ENCODE peak calls at places on chromosomes 1 and 21, in four cellular contexts. One of them, this sample, is unnamed.

GRCh38 chr1:51347398-51348146 is 17.2 kb upstream of the TTC39A start:
- DNase-seq in AG04449: no peak
- DNase-seq in MM.1S: no peak
- DNase-seq in lung: no peak
- DNase-seq in this sample: no peak

GRCh38 chr1:116268211-116268610 is 104.8 kb upstream of the ATP1A1 start:
- DNase-seq in AG04449: no peak
- DNase-seq in MM.1S: peak
- DNase-seq in lung: peak
- DNase-seq in this sample: no peak

GRCh38 chr1:55700359-55701130 is 485.4 kb upstream of the USP24 start:
- DNase-seq in AG04449: no peak
- DNase-seq in MM.1S: no peak
- DNase-seq in lung: no peak
- DNase-seq in this sample: no peak

GRCh38 chr21:44965251-44966022 is 25.6 kb downstream of the SLX9 start:
- DNase-seq in AG04449: no peak
- DNase-seq in MM.1S: no peak
- DNase-seq in lung: no peak
- DNase-seq in this sample: no peak

GRCh38 chr1:116871772-116872146 is 38.0 kb upstream of the PTGFRN start:
- DNase-seq in AG04449: no peak
- DNase-seq in MM.1S: no peak
- DNase-seq in lung: no peak
- DNase-seq in this sample: no peak

GRCh38 chr1:15523922-15524282 is at the start of gene CASP9:
- DNase-seq in AG04449: no peak
- DNase-seq in MM.1S: peak
- DNase-seq in lung: no peak
- DNase-seq in this sample: peak

GRCh38 chr1:20981903-20982695 is 194.6 kb downstream of the EIF4G3 start:
- DNase-seq in AG04449: no peak
- DNase-seq in MM.1S: no peak
- DNase-seq in lung: no peak
- DNase-seq in this sample: peak

GRCh38 chr1:15115542-15116330 is 37.8 kb upstream of the TMEM51 start:
- DNase-seq in AG04449: no peak
- DNase-seq in MM.1S: no peak
- DNase-seq in lung: no peak
- DNase-seq in this sample: no peak

GRCh38 chr1:153510984-153511410 is 24.8 kb downstream of the S100A6 start:
- DNase-seq in AG04449: no peak
- DNase-seq in MM.1S: peak
- DNase-seq in lung: peak
- DNase-seq in this sample: peak

GRCh38 chr1:64042331-64043100 is 160.9 kb upstream of the UBE2U start:
- DNase-seq in AG04449: peak
- DNase-seq in MM.1S: no peak
- DNase-seq in lung: peak
- DNase-seq in this sample: peak

GRCh38 chr1:3858231-3858981 is 1.1 kb downstream of the DFFB start:
- DNase-seq in AG04449: no peak
- DNase-seq in MM.1S: no peak
- DNase-seq in lung: no peak
- DNase-seq in this sample: no peak

GRCh38 chr1:163357378-163357777 is 35.6 kb downstream of the NUF2 start:
- DNase-seq in AG04449: no peak
- DNase-seq in MM.1S: no peak
- DNase-seq in lung: no peak
- DNase-seq in this sample: no peak

GRCh38 chr1:115099693-115100050 is 10.4 kb upstream of the TSPAN2 start:
- DNase-seq in AG04449: no peak
- DNase-seq in MM.1S: no peak
- DNase-seq in lung: no peak
- DNase-seq in this sample: no peak

GRCh38 chr1:169574336-169574735 is 11.9 kb downstream of the F5 start:
- DNase-seq in AG04449: no peak
- DNase-seq in MM.1S: no peak
- DNase-seq in lung: no peak
- DNase-seq in this sample: no peak

GRCh38 chr21:28215214-28215954 is 777.3 kb downstream of the LTN1 start:
- DNase-seq in AG04449: peak
- DNase-seq in MM.1S: no peak
- DNase-seq in lung: no peak
- DNase-seq in this sample: no peak

GRCh38 chr1:95080446-95080845 is 7.7 kb upstream of the ALG14 start:
- DNase-seq in AG04449: no peak
- DNase-seq in MM.1S: no peak
- DNase-seq in lung: no peak
- DNase-seq in this sample: no peak

GRCh38 chr1:95085376-95085775 is 12.6 kb upstream of the ALG14 start:
- DNase-seq in AG04449: no peak
- DNase-seq in MM.1S: no peak
- DNase-seq in lung: no peak
- DNase-seq in this sample: no peak

GRCh38 chr1:95086949-95087533 is 14.3 kb upstream of the ALG14 start:
- DNase-seq in AG04449: peak
- DNase-seq in MM.1S: no peak
- DNase-seq in lung: no peak
- DNase-seq in this sample: peak

GRCh38 chr1:95089888-95090287 is 17.1 kb upstream of the ALG14 start:
- DNase-seq in AG04449: no peak
- DNase-seq in MM.1S: no peak
- DNase-seq in lung: no peak
- DNase-seq in this sample: no peak

GRCh38 chr1:95084317-95085176 is 11.8 kb upstream of the ALG14 start:
- DNase-seq in AG04449: no peak
- DNase-seq in MM.1S: no peak
- DNase-seq in lung: no peak
- DNase-seq in this sample: no peak
- TF ChIP-seq CTCF in AG04449: peak
- TF ChIP-seq CTCF in MM.1S: peak
- TF ChIP-seq CTCF in lung: no peak
- TF ChIP-seq CTCF in this sample: peak

DNA sequence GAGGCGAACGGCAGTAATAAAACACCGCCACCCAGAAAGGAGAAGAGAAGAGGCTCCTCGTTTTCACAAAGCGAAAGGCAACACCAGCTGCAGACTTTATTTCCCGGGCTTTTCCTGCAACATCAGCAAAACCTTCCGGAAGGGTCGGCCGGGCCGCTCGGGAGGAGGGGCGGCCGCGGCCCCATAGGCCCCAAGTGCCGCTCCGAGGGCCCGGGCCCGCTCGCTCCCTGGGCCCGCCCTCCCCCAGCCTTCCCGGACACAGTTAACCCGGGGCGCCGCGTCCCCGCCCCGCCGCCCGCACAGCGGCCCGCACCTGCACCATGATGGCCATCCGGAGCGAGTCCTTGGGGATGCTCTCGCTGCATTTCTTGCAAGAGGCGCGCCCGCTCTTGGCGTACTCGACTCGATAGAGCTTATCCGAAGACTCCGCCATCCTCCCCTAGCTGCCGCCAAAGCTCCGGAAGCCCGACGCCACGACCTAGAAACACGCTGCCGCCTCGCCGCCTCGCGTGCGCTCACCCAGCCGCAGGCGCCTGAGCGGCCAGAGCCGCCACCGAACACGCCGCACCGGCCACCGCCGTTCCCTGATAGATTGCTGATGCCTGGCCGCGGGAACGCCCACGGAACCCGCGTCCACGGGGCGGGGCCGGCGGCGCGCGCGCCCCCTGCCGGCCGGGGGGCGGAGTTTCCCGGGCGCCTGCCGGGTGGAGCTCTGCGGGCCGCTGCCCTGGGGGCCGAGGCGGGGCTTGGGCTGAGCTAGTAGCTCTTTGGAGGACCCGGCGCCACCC is at the start of gene PARP1:
- DNase-seq in AG04449: no peak
- DNase-seq in MM.1S: peak
- DNase-seq in lung: peak
- DNase-seq in this sample: peak
- TF ChIP-seq CTCF in AG04449: peak
- TF ChIP-seq CTCF in MM.1S: peak
- TF ChIP-seq CTCF in lung: no peak
- TF ChIP-seq CTCF in this sample: peak

GRCh38 chr1:201229771-201230635 is 39.4 kb downstream of the IGFN1 start:
- DNase-seq in AG04449: peak
- DNase-seq in MM.1S: no peak
- DNase-seq in lung: no peak
- DNase-seq in this sample: no peak
- TF ChIP-seq CTCF in AG04449: no peak
- TF ChIP-seq CTCF in MM.1S: no peak
- TF ChIP-seq CTCF in lung: no peak
- TF ChIP-seq CTCF in this sample: peak

DNA sequence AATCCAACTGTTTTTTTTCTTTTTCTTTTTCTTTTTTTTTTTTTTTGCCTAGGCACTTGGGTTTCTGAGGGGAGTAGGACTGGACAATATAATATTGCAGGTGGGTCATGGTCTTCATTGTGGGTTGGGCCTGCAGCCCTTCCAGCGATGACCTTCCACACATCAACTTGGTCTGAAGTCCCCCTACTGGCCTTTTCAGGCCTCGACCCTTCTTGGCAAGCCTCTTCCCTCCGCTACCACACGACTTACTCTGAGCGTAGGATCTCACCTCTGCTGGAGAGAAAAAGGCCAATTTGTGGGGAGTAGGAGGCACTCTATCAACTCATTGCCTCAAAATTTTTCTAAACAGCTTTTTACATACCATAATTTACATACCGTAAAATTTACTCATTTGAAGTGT is 51.1 kb upstream of the GRIK3 start:
- DNase-seq in AG04449: no peak
- DNase-seq in MM.1S: no peak
- DNase-seq in lung: no peak
- DNase-seq in this sample: no peak
- TF ChIP-seq CTCF in AG04449: no peak
- TF ChIP-seq CTCF in MM.1S: no peak
- TF ChIP-seq CTCF in lung: no peak
- TF ChIP-seq CTCF in this sample: no peak

DNA sequence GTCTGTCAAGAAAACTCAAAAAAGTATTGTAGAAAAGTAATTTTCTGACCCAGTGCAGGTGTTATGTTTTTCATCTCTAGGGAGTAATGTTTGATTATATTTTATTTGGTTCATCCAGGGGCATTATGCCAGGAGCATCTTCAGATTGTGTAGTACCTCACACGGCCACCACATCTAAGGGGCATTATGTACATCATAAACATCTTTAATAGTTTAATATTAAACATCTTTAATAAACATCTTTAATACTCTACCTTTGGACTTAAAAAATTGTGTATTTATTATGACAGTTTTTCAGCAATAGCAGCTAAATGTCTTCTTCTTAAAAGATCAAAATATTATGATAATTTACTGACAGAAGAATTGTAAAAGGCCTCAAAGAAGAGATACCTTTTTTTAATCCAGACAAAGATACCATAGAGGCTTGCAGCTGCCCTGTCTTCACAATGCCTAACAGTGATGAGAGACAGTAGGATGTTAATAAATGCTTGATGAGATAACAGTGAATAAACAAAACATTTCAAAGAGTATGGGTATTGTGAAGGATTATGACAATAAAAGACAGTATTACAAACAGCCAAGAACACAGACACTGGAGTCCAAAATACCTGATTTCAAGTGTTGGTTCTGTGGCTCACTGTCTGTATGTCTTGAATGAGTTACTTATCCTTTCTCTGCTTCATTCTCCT is 240.9 kb upstream of the ADGRL2 start:
- DNase-seq in AG04449: no peak
- DNase-seq in MM.1S: no peak
- DNase-seq in lung: no peak
- DNase-seq in this sample: no peak
- TF ChIP-seq CTCF in AG04449: no peak
- TF ChIP-seq CTCF in MM.1S: peak
- TF ChIP-seq CTCF in lung: no peak
- TF ChIP-seq CTCF in this sample: peak

GRCh38 chr1:42860339-42861013 is 14.1 kb downstream of the ZNF691 start:
- DNase-seq in AG04449: no peak
- DNase-seq in MM.1S: no peak
- DNase-seq in lung: no peak
- DNase-seq in this sample: no peak
- TF ChIP-seq CTCF in AG04449: no peak
- TF ChIP-seq CTCF in MM.1S: no peak
- TF ChIP-seq CTCF in lung: no peak
- TF ChIP-seq CTCF in this sample: no peak

DNA sequence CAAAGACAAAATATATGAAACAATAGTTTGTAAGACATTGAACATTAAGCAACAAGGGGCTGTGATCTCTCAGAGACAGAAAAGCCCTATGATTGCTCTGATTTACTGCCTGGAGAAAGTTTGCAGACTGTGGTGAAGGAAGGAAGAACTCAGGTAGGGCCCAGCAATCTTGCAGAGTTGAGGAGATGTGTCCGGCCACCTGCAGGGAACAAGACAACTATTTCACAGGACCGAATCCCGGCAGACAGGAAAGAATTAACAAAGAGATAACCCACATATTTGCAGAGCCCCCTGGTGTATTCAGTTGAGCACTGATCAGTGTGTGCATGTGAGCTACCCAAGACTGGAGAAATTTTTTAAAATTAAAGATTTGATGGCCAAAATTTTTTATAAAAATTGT is 58.3 kb upstream of the FMN2 start:
- DNase-seq in AG04449: no peak
- DNase-seq in MM.1S: no peak
- DNase-seq in lung: no peak
- DNase-seq in this sample: no peak
- TF ChIP-seq CTCF in AG04449: no peak
- TF ChIP-seq CTCF in MM.1S: no peak
- TF ChIP-seq CTCF in lung: no peak
- TF ChIP-seq CTCF in this sample: no peak

DNA sequence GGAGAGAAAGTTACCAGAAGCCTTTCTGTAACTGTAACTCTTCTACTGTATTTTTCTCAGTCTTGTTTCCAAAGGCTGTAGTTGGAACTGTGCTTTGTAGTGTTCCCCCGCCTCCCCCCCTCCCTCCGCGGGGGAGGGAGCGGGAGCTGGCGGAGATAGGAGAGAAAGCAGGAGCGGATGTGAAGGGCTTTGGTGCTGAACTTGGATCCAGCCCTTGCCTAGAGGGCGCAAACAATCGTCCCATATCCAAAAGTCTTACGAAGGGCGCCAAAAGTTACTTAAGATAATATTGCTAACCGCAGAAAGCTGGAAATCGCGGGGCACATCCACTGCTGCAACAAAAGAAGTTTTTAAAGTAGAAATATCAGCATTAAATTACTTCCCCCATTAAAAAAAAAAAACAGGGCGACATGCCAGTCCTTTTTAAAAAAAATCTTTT is 2.4 kb upstream of the NFIA start:
- DNase-seq in AG04449: no peak
- DNase-seq in MM.1S: no peak
- DNase-seq in lung: peak
- DNase-seq in this sample: no peak
- TF ChIP-seq CTCF in AG04449: peak
- TF ChIP-seq CTCF in MM.1S: no peak
- TF ChIP-seq CTCF in lung: no peak
- TF ChIP-seq CTCF in this sample: peak

GRCh38 chr1:152497273-152497672 is 13.3 kb upstream of the LCE5A start:
- DNase-seq in AG04449: no peak
- DNase-seq in MM.1S: peak
- DNase-seq in lung: no peak
- DNase-seq in this sample: no peak
- TF ChIP-seq CTCF in AG04449: no peak
- TF ChIP-seq CTCF in MM.1S: peak
- TF ChIP-seq CTCF in lung: no peak
- TF ChIP-seq CTCF in this sample: no peak